ENCODE peak calls at places on chromosomes 7 and 10, in four cellular contexts. A, J, M and Q are unnamed samples. For H3K4me1, the result is how much of the 10 kb centered on the place peaks cover.

GRCh38 chr10:54487743-54488142 is 313.3 kb downstream of the PCDH15 start:
- ATAC-seq in A (no peak), J (no peak), M (no peak), Q (no peak)

GRCh38 chr7:8092140-8092539 is 123.5 kb downstream of the GLCCI1 start:
- ATAC-seq in A (no peak), J (no peak), M (no peak), Q (no peak)

GRCh38 chr10:32948451-32948850 is 9.6 kb downstream of the ITGB1 start:
- ATAC-seq in A (peak), J (no peak), M (no peak), Q (no peak)

GRCh38 chr7:114415054-114415997 is 711 bp downstream of the FOXP2 start:
- ATAC-seq in A (no peak), J (no peak), M (no peak), Q (no peak)

GRCh38 chr7:80277434-80278427 is 143.1 kb downstream of the GNAI1 start:
- ATAC-seq in A (no peak), J (peak), M (no peak), Q (no peak)

GRCh38 chr10:53403688-53404087 is 631.1 kb upstream of the MBL2 start:
- ATAC-seq in A (no peak), J (no peak), M (peak), Q (peak)

GRCh38 chr7:151117041-151117440 is 30.8 kb downstream of the AGAP3 start:
- ATAC-seq in A (no peak), J (no peak), M (no peak), Q (no peak)

GRCh38 chr10:125375210-125375609 is 214.8 kb upstream of the CTBP2 start:
- ATAC-seq in A (no peak), J (no peak), M (no peak), Q (no peak)

GRCh38 chr10:94344522-94345122 is 18.1 kb downstream of the NOC3L start:
- ATAC-seq in A (peak), J (no peak), M (no peak), Q (no peak)

GRCh38 chr10:34624323-34625153 is 190.6 kb downstream of the PARD3 start:
- ATAC-seq in A (no peak), J (no peak), M (no peak), Q (peak)

GRCh38 chr10:119104653-119105024 is 726 bp downstream of the DENND10 start:
- ATAC-seq in A (no peak), J (peak), M (no peak), Q (peak)

GRCh38 chr7:123522061-123522460 is 12.3 kb downstream of the IQUB start:
- ATAC-seq in A (no peak), J (no peak), M (no peak), Q (no peak)

GRCh38 chr10:8045728-8046494 is 8.6 kb upstream of the GATA3 start:
- ATAC-seq in A (no peak), J (no peak), M (no peak), Q (no peak)

GRCh38 chr10:8044331-8044907 is 10.1 kb upstream of the GATA3 start:
- ATAC-seq in A (no peak), J (no peak), M (no peak), Q (no peak)

GRCh38 chr10:8042864-8043568 is 11.5 kb upstream of the GATA3 start:
- ATAC-seq in A (no peak), J (no peak), M (no peak), Q (no peak)

GRCh38 chr10:8043569-8044306 is 10.8 kb upstream of the GATA3 start:
- ATAC-seq in A (peak), J (no peak), M (peak), Q (no peak)

GRCh38 chr10:8044908-8045727 is 9.4 kb upstream of the GATA3 start:
- ATAC-seq in A (no peak), J (peak), M (peak), Q (no peak)
- H3K4me1 ChIP-seq in A (half or more), J (under half), M (under half), Q (under half)

GRCh38 chr7:24967696-24968095 is 12.3 kb downstream of the OSBPL3 start:
- ATAC-seq in A (no peak), J (no peak), M (no peak), Q (no peak)

GRCh38 chr7:24966802-24967201 is 13.2 kb downstream of the OSBPL3 start:
- ATAC-seq in A (no peak), J (no peak), M (no peak), Q (no peak)

GRCh38 chr7:24970676-24971075 is 9.3 kb downstream of the OSBPL3 start:
- ATAC-seq in A (no peak), J (no peak), M (no peak), Q (no peak)

GRCh38 chr7:24965831-24966708 is 13.9 kb downstream of the OSBPL3 start:
- ATAC-seq in A (peak), J (no peak), M (peak), Q (peak)

DNA sequence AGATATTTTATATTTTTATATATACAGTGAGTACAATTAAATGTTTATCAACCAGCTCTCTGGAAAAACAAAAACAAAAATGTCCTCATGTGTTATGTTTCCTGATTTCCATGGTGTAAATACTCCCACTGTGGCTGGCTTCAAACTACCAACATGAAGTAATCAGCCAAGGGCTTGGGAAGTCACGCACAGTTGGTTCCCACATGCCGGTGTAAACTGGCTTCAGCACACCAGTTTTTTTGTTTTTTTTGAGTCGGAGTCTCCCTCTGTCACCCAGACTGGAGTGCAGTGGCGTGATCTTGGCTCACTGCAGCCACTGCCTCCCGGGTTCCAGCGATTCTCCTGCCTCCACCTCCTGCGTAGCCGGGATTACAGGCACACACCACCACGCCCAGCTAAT is 11.8 kb downstream of the OSBPL3 start:
- ATAC-seq in A (no peak), J (no peak), M (no peak), Q (no peak)
- H3K4me1 ChIP-seq in A (half or more), J (under half), M (under half), Q (under half)

DNA sequence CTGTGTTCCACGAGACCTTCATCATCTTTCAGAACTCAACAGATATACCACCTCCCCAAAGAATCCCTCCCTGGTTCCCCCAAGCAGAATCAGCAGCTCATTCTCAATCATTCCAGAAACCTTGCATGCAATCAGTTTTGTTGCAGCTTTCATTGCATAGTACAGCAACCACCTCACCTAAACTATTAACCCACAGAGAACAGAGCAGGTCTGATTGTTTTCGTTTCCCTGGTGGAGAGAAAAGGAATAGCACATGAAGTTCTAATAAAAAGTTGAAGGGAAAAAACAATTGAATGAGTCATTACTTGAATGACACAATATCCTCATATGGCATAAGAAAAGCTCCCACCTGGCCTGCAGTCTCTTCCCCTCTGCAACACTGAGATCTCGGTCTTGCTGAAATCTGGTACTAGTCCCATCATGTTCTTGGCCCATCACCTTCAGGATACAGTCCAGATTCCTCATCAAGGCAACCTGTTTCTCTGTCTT is 147.1 kb upstream of the GDF10 start:
- ATAC-seq in A (no peak), J (no peak), M (no peak), Q (peak)
- H3K4me1 ChIP-seq in A (under half), J (under half), M (under half), Q (under half)

DNA sequence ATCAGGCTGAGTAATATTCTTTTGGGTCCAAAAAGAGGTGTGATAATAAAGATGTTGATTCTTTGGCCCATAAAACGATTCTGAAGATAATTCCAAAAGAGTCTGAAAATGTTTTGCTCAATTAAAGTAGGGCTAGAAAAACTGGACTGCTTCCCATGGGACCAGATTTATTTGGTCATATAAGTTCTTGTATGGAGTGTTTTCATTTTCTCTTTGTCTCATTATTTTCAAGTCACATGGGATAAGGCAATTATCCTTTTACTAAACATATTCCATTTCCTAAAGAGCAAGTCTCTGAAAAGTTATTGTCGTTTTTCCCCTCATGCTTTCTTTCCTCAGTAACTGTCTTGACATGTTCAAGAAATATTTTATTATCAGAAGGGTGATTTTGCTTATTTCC is 41.5 kb downstream of the CDK6 start:
- ATAC-seq in A (no peak), J (no peak), M (no peak), Q (no peak)
- H3K4me1 ChIP-seq in A (under half), J (under half), M (half or more), Q (half or more)

DNA sequence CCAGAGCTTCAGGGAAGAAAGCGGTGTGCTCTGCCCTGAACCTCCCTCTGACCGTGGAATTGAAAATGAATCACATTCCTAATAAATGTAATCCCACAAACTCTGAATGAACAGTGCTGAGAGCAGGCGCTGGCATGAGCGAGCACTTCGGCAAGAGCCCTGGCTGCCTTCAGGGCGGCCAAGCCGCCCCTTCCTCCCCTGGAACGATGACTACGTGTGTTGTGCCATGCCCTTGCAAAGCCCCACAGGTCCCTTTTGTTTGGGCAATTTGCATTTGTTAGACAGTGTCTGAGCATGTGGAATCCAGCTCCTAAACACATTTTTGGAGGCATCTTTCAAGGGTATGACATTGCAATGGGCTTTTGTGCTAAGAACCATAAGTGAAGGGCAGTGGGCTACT is 95.6 kb upstream of the MKI67 start:
- ATAC-seq in A (no peak), J (no peak), M (no peak), Q (no peak)
- H3K4me1 ChIP-seq in A (under half), J (under half), M (under half), Q (under half)